ENCODE peak calls at places on chromosomes 1 and 21, in four cellular contexts. One of them, this sample, is unnamed.

GRCh38 chr1:15722836-15723542 is 13.1 kb upstream of the SLC25A34 start:
- DNase-seq in HepG2: no peak
- DNase-seq in WTC11: no peak
- DNase-seq in K562: no peak
- DNase-seq in this sample: no peak

GRCh38 chr1:207404849-207405525 is 49.1 kb upstream of the CR2 start:
- DNase-seq in HepG2: peak; percentile 81
- DNase-seq in K562: peak; percentile 67
- DNase-seq in WTC11: no peak
- DNase-seq in this sample: peak; percentile 65

GRCh38 chr21:44649701-44650100 is 3.5 kb downstream of the KRTAP10-11 start:
- DNase-seq in WTC11: no peak
- DNase-seq in K562: no peak
- DNase-seq in HepG2: no peak
- DNase-seq in this sample: no peak

GRCh38 chr1:220182656-220183055 is 88.7 kb downstream of the IARS2 start:
- DNase-seq in HepG2: no peak
- DNase-seq in K562: no peak
- DNase-seq in WTC11: no peak
- DNase-seq in this sample: no peak

GRCh38 chr1:27862671-27863551 is 9.4 kb upstream of the THEMIS2 start:
- DNase-seq in WTC11: no peak
- DNase-seq in K562: no peak
- DNase-seq in HepG2: no peak
- DNase-seq in this sample: no peak

GRCh38 chr1:172903581-172904220 is 147.0 kb downstream of the TNFSF18 start:
- DNase-seq in HepG2: no peak
- DNase-seq in WTC11: no peak
- DNase-seq in K562: no peak
- DNase-seq in this sample: no peak

GRCh38 chr1:155219592-155220031 is 11.1 kb downstream of the MTX1 start:
- DNase-seq in K562: peak; percentile 31
- DNase-seq in WTC11: peak; percentile 27
- DNase-seq in HepG2: no peak
- DNase-seq in this sample: peak; percentile 39

GRCh38 chr1:25204797-25205441 is 27.4 kb downstream of the SYF2 start:
- DNase-seq in K562: peak; percentile 77
- DNase-seq in HepG2: peak; percentile 66
- DNase-seq in WTC11: no peak
- DNase-seq in this sample: peak; percentile 56

GRCh38 chr21:45323487-45324380 is 36.0 kb upstream of the POFUT2 start:
- DNase-seq in WTC11: peak; percentile 62
- DNase-seq in HepG2: no peak
- DNase-seq in K562: no peak
- DNase-seq in this sample: no peak

DNA sequence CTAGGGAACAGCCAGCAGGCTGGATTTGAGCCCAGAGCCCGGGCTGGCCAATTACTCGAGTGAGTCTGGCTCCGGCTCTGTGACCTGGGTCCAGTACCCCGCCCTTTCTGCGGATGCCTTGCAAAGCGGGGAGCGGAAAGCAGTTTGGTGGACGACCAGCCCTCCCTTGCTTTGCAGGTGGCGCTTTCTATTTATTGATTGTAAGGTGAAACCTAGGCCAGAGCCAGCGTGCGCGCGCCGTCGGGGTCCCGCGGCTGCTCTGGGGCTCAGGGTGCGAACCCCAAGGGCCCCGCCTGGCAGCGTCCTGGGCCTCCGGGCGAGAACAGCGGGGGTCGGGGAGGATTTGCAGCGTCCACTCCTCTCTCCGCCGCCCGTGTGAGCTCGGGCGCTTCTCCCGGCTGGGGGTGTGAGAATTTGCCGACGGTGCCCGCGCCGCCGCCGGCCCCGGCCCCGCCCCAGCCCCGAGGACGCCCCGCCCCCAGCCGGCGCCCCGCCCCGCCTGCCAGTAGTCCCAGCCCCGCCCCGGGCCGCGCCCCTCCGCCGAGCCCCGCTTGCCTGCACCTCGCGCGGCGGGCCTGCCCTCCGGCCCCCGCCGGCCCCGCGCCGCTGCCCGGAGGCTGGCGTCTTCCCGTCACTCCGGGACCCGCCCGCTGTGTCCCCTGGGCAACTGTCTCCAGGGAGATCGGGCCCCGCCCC is 37.6 kb downstream of the PIK3CD start:
- DNase-seq in WTC11: peak; percentile 92
- DNase-seq in K562: peak; percentile 97
- DNase-seq in HepG2: peak; percentile 48
- DNase-seq in this sample: peak; percentile 93
- TF ChIP-seq ELF4 in WTC11: no peak
- TF ChIP-seq ELF4 in K562: no peak
- TF ChIP-seq ELF4 in HepG2: no peak
- TF ChIP-seq ELF4 in this sample: no peak

GRCh38 chr1:183986941-183987340 is 50.6 kb downstream of the COLGALT2 start:
- DNase-seq in WTC11: no peak
- DNase-seq in HepG2: no peak
- DNase-seq in K562: no peak
- DNase-seq in this sample: no peak

GRCh38 chr1:183991360-183992155 is 46.0 kb downstream of the COLGALT2 start:
- DNase-seq in WTC11: no peak
- DNase-seq in HepG2: no peak
- DNase-seq in K562: no peak
- DNase-seq in this sample: no peak

GRCh38 chr1:183987593-183988318 is 49.8 kb downstream of the COLGALT2 start:
- DNase-seq in HepG2: no peak
- DNase-seq in WTC11: no peak
- DNase-seq in K562: no peak
- DNase-seq in this sample: no peak

GRCh38 chr1:183989604-183990003 is 47.9 kb downstream of the COLGALT2 start:
- DNase-seq in HepG2: no peak
- DNase-seq in K562: no peak
- DNase-seq in WTC11: no peak
- DNase-seq in this sample: no peak

DNA sequence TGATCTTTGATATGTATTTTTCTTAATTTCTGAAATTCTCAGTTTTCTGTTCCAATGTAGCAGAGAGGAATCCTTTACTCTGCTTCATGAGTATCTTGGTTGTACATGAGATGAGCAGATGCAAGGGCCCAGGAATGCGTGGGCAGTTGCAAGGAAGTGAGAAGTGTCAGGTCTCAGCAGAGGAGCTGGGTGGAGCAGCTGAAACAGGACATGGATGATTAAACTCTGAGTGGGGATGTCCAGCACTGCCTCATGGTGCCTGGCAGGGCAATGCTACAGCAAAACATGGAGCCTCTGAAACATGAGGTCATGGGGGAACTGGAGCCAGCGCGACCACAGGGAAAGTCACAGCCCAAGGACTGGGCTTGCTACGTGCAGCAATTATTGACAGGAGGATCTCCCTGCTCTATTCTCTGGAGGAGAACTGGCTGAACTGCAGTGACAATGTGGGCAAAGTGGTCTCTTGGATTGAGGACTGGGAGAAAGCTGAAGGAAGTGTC is 48.4 kb downstream of the COLGALT2 start:
- DNase-seq in HepG2: no peak
- DNase-seq in WTC11: no peak
- DNase-seq in K562: peak; percentile 58
- DNase-seq in this sample: no peak
- TF ChIP-seq ELF4 in HepG2: no peak
- TF ChIP-seq ELF4 in WTC11: no peak
- TF ChIP-seq ELF4 in K562: peak; percentile 66
- TF ChIP-seq ELF4 in this sample: no peak

DNA sequence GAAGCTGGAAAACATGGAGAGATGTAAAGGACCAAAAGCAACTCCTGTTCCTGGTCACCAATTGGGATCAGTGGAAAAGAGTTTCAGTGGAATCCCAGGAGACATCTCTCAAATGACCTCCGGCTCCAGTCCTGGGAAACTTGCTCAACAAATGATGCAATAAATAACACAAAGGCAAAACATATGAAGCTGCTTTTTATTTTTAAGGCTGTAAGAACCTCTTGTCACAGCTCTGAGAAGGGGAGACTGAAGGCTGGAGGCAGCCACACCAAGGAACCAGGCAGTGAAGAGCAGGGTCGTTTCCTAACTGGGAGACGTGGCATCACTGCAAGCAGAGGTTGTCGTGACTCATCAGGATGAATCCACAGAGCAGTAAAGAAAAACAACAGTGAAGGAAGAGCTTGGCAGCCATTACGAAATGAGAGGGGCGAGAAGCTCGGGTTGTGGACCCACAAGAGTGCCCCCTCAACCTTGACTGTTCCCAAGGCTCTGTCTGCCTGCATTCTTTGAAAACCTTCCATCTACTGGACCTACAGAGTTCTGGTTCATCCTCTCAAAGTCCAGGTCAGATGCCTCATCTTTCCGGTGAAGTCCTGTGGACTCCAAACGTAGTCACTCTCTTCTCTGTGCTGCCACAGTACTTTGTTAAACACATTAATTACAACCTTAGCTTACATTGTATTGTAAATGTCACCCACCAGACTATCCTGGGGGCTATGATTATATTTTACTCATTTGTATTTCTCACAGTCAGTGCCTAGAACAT is 32.1 kb downstream of the JAK1 start:
- DNase-seq in WTC11: no peak
- DNase-seq in K562: no peak
- DNase-seq in HepG2: peak; percentile 61
- DNase-seq in this sample: no peak
- TF ChIP-seq ELF4 in WTC11: no peak
- TF ChIP-seq ELF4 in K562: no peak
- TF ChIP-seq ELF4 in HepG2: no peak
- TF ChIP-seq ELF4 in this sample: no peak

GRCh38 chr1:26468911-26469310 is 3.3 kb upstream of the HMGN2 start:
- DNase-seq in K562: no peak
- DNase-seq in HepG2: no peak
- DNase-seq in WTC11: no peak
- DNase-seq in this sample: no peak

GRCh38 chr1:26472330-26472900 is at the start of gene HMGN2:
- DNase-seq in HepG2: peak; percentile 82
- DNase-seq in WTC11: peak; percentile 92
- DNase-seq in K562: peak; percentile 91
- DNase-seq in this sample: peak; percentile 75

GRCh38 chr1:26471498-26472329 is 526 bp upstream of the HMGN2 start:
- DNase-seq in WTC11: peak; percentile 73
- DNase-seq in HepG2: no peak
- DNase-seq in K562: peak; percentile 55
- DNase-seq in this sample: peak; percentile 54

GRCh38 chr1:26471201-26471497 is 1.1 kb upstream of the HMGN2 start:
- DNase-seq in HepG2: no peak
- DNase-seq in WTC11: no peak
- DNase-seq in K562: no peak
- DNase-seq in this sample: no peak

DNA sequence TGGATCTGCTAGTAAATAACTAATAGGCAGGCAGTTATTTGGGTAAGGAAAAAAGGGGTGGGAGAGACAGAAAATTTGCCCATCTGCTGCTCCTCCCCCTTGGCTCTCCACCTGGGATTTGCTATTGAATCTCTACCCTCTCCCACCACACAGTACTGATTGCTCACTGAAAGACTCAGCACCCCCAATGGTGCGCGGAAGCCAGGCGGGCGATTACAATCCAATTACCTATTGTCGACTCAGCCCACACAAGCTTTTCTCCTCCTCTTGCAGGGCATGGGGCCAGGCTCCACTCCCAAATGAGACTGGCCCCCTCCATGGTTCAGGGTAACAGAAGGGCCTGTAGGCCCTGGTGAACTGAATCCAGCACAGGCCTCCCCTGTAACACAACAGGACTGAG is 2.7 kb upstream of the HMGN2 start:
- DNase-seq in K562: no peak
- DNase-seq in WTC11: no peak
- DNase-seq in HepG2: no peak
- DNase-seq in this sample: no peak
- TF ChIP-seq ELF4 in K562: no peak
- TF ChIP-seq ELF4 in WTC11: no peak
- TF ChIP-seq ELF4 in HepG2: no peak
- TF ChIP-seq ELF4 in this sample: no peak

GRCh38 chr1:205518616-205519540 is 14.4 kb downstream of the CDK18 start:
- DNase-seq in WTC11: no peak
- DNase-seq in K562: no peak
- DNase-seq in HepG2: no peak
- DNase-seq in this sample: no peak
- TF ChIP-seq ELF4 in WTC11: no peak
- TF ChIP-seq ELF4 in K562: no peak
- TF ChIP-seq ELF4 in HepG2: no peak
- TF ChIP-seq ELF4 in this sample: no peak

DNA sequence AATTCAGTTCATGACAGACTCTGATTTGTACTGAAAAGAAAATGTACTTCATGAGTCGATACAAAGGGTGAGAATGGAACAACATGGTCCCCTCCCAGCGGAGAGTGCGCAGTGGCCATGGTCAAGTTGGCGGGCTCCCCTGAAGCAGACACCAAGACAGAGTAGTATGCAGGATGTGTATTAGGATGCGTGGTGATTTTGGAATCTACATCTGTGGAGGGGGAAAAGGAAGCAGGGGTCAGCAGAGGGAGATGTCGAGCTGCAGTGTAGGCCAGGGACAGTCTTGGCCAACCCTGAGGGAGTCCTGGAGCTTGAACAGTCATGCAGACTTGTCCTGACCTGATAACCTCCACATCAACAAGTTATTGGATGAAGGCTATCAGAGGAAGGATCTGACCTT is 481.0 kb downstream of the OMA1 start:
- DNase-seq in HepG2: peak; percentile 3
- DNase-seq in K562: no peak
- DNase-seq in WTC11: peak; percentile 35
- DNase-seq in this sample: peak; percentile 28
- TF ChIP-seq ELF4 in HepG2: no peak
- TF ChIP-seq ELF4 in K562: no peak
- TF ChIP-seq ELF4 in WTC11: no peak
- TF ChIP-seq ELF4 in this sample: no peak

This sample was measured in HEK293T.